ENCODE peak calls at places on chromosomes 4 and X, in ten cellular contexts. One of them, this sample, is unnamed.

GRCh38 chrX:12771445-12772069 is 19.7 kb upstream of the PRPS2 start:
- DNase-seq in brain microvascular endothelial cell: peak
- DNase-seq in A549: peak
- DNase-seq in suprapubic skin: no peak
- DNase-seq in spleen: peak
- DNase-seq in ascending aorta: no peak
- DNase-seq in trophoblast cell: peak
- DNase-seq in left ventricle myocardium inferior: peak
- DNase-seq in endodermal cell: peak
- DNase-seq in tibial artery: peak
- DNase-seq in this sample: no peak

GRCh38 chr4:130124066-130124465 is 1028.1 kb downstream of the C4orf33 start:
- DNase-seq in brain microvascular endothelial cell: no peak
- DNase-seq in A549: no peak
- DNase-seq in suprapubic skin: no peak
- DNase-seq in spleen: no peak
- DNase-seq in ascending aorta: no peak
- DNase-seq in trophoblast cell: no peak
- DNase-seq in left ventricle myocardium inferior: no peak
- DNase-seq in endodermal cell: no peak
- DNase-seq in tibial artery: no peak
- DNase-seq in this sample: no peak

GRCh38 chr4:99117876-99118693 is 26.0 kb downstream of the ADH4 start:
- DNase-seq in brain microvascular endothelial cell: no peak
- DNase-seq in A549: no peak
- DNase-seq in suprapubic skin: no peak
- DNase-seq in spleen: no peak
- DNase-seq in ascending aorta: no peak
- DNase-seq in trophoblast cell: peak
- DNase-seq in left ventricle myocardium inferior: no peak
- DNase-seq in endodermal cell: no peak
- DNase-seq in tibial artery: no peak
- DNase-seq in this sample: no peak

GRCh38 chr4:22616516-22616915 is 76.2 kb upstream of the GBA3 start:
- DNase-seq in brain microvascular endothelial cell: no peak
- DNase-seq in A549: no peak
- DNase-seq in suprapubic skin: no peak
- DNase-seq in spleen: no peak
- DNase-seq in ascending aorta: no peak
- DNase-seq in trophoblast cell: no peak
- DNase-seq in left ventricle myocardium inferior: no peak
- DNase-seq in endodermal cell: no peak
- DNase-seq in tibial artery: no peak
- DNase-seq in this sample: no peak

GRCh38 chrX:110992611-110993010 is 103.4 kb upstream of the PAK3 start:
- DNase-seq in brain microvascular endothelial cell: peak
- DNase-seq in A549: peak
- DNase-seq in suprapubic skin: no peak
- DNase-seq in spleen: no peak
- DNase-seq in ascending aorta: no peak
- DNase-seq in trophoblast cell: peak
- DNase-seq in left ventricle myocardium inferior: no peak
- DNase-seq in endodermal cell: peak
- DNase-seq in tibial artery: no peak
- DNase-seq in this sample: no peak

GRCh38 chrX:121456315-121456714 is 408.9 kb downstream of the GLUD2 start:
- DNase-seq in brain microvascular endothelial cell: no peak
- DNase-seq in A549: no peak
- DNase-seq in suprapubic skin: no peak
- DNase-seq in spleen: no peak
- DNase-seq in ascending aorta: no peak
- DNase-seq in trophoblast cell: no peak
- DNase-seq in left ventricle myocardium inferior: no peak
- DNase-seq in endodermal cell: no peak
- DNase-seq in tibial artery: no peak
- DNase-seq in this sample: no peak

GRCh38 chrX:102959471-102959870 is 22.4 kb downstream of the RAB40AL start:
- DNase-seq in brain microvascular endothelial cell: peak
- DNase-seq in A549: no peak
- DNase-seq in suprapubic skin: no peak
- DNase-seq in spleen: no peak
- DNase-seq in ascending aorta: no peak
- DNase-seq in trophoblast cell: peak
- DNase-seq in left ventricle myocardium inferior: no peak
- DNase-seq in endodermal cell: no peak
- DNase-seq in tibial artery: no peak
- DNase-seq in this sample: no peak

GRCh38 chr4:78079701-78080430 is 22.7 kb downstream of the FRAS1 start:
- DNase-seq in brain microvascular endothelial cell: no peak
- DNase-seq in A549: no peak
- DNase-seq in suprapubic skin: no peak
- DNase-seq in spleen: no peak
- DNase-seq in ascending aorta: no peak
- DNase-seq in trophoblast cell: no peak
- DNase-seq in left ventricle myocardium inferior: no peak
- DNase-seq in endodermal cell: no peak
- DNase-seq in tibial artery: no peak
- DNase-seq in this sample: no peak

GRCh38 chr4:47692691-47693090 is 145.2 kb downstream of the CORIN start:
- DNase-seq in brain microvascular endothelial cell: no peak
- DNase-seq in A549: no peak
- DNase-seq in suprapubic skin: no peak
- DNase-seq in spleen: no peak
- DNase-seq in ascending aorta: no peak
- DNase-seq in trophoblast cell: no peak
- DNase-seq in left ventricle myocardium inferior: no peak
- DNase-seq in endodermal cell: no peak
- DNase-seq in tibial artery: no peak
- DNase-seq in this sample: no peak

GRCh38 chr4:56871357-56871993 is 36.2 kb upstream of the REST start:
- DNase-seq in brain microvascular endothelial cell: no peak
- DNase-seq in A549: no peak
- DNase-seq in suprapubic skin: no peak
- DNase-seq in spleen: no peak
- DNase-seq in ascending aorta: no peak
- DNase-seq in trophoblast cell: no peak
- DNase-seq in left ventricle myocardium inferior: no peak
- DNase-seq in endodermal cell: peak
- DNase-seq in tibial artery: no peak
- DNase-seq in this sample: no peak

GRCh38 chrX:150664290-150664689 is 28.9 kb upstream of the MTMR1 start:
- DNase-seq in brain microvascular endothelial cell: no peak
- DNase-seq in A549: no peak
- DNase-seq in suprapubic skin: no peak
- DNase-seq in spleen: no peak
- DNase-seq in ascending aorta: no peak
- DNase-seq in trophoblast cell: peak
- DNase-seq in left ventricle myocardium inferior: peak
- DNase-seq in endodermal cell: no peak
- DNase-seq in tibial artery: peak
- DNase-seq in this sample: no peak

GRCh38 chrX:98067611-98068010 is 1183.9 kb downstream of the RPA4 start:
- DNase-seq in brain microvascular endothelial cell: no peak
- DNase-seq in A549: no peak
- DNase-seq in suprapubic skin: no peak
- DNase-seq in spleen: no peak
- DNase-seq in ascending aorta: no peak
- DNase-seq in trophoblast cell: peak
- DNase-seq in left ventricle myocardium inferior: no peak
- DNase-seq in endodermal cell: no peak
- DNase-seq in tibial artery: no peak
- DNase-seq in this sample: no peak

GRCh38 chr4:78766650-78767049 is 9.5 kb upstream of the BMP2K start:
- DNase-seq in brain microvascular endothelial cell: no peak
- DNase-seq in A549: no peak
- DNase-seq in suprapubic skin: no peak
- DNase-seq in spleen: no peak
- DNase-seq in ascending aorta: no peak
- DNase-seq in trophoblast cell: no peak
- DNase-seq in left ventricle myocardium inferior: no peak
- DNase-seq in endodermal cell: no peak
- DNase-seq in tibial artery: no peak
- DNase-seq in this sample: no peak

GRCh38 chr4:155675709-155676429 is 9.2 kb downstream of the GUCY1A1 start:
- DNase-seq in brain microvascular endothelial cell: no peak
- DNase-seq in A549: no peak
- DNase-seq in suprapubic skin: no peak
- DNase-seq in spleen: no peak
- DNase-seq in ascending aorta: no peak
- DNase-seq in trophoblast cell: peak
- DNase-seq in left ventricle myocardium inferior: no peak
- DNase-seq in endodermal cell: no peak
- DNase-seq in tibial artery: no peak
- DNase-seq in this sample: no peak
- H3K4me3 ChIP-seq in brain microvascular endothelial cell: no peak
- H3K4me3 ChIP-seq in A549: no peak
- H3K4me3 ChIP-seq in suprapubic skin: no peak
- H3K4me3 ChIP-seq in spleen: no peak
- H3K4me3 ChIP-seq in ascending aorta: peak
- H3K4me3 ChIP-seq in trophoblast cell: no peak
- H3K4me3 ChIP-seq in left ventricle myocardium inferior: peak
- H3K4me3 ChIP-seq in endodermal cell: peak
- H3K4me3 ChIP-seq in tibial artery: peak
- H3K4me3 ChIP-seq in this sample: no peak

DNA sequence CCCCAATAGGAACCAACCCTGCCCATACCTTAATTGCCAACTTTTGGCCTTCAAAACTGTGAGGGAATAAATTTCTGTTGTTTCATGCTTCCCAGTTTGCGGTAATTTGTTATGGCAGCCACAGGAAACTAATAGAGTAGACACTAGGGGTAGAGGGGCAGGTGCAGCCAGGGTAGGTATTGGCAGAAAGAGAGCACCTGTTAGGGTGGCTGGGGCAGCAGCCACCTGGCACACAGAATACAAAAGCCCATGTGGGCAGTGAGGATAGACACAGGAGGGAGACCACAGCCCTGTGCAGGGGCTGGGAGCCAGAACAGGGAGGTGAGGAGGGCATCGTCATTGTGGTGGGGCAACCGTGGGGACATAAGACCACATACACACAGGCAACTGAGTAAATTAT is 28.2 kb downstream of the IRF2 start:
- DNase-seq in brain microvascular endothelial cell: no peak
- DNase-seq in A549: no peak
- DNase-seq in suprapubic skin: no peak
- DNase-seq in spleen: no peak
- DNase-seq in ascending aorta: no peak
- DNase-seq in trophoblast cell: no peak
- DNase-seq in left ventricle myocardium inferior: no peak
- DNase-seq in endodermal cell: no peak
- DNase-seq in tibial artery: no peak
- DNase-seq in this sample: no peak
- H3K27ac ChIP-seq in brain microvascular endothelial cell: no peak
- H3K27ac ChIP-seq in A549: no peak
- H3K27ac ChIP-seq in suprapubic skin: no peak
- H3K27ac ChIP-seq in spleen: peak
- H3K27ac ChIP-seq in ascending aorta: no peak
- H3K27ac ChIP-seq in trophoblast cell: no peak
- H3K27ac ChIP-seq in left ventricle myocardium inferior: peak
- H3K27ac ChIP-seq in endodermal cell: no peak
- H3K27ac ChIP-seq in tibial artery: no peak
- H3K27ac ChIP-seq in this sample: peak

GRCh38 chrX:105822138-105823091 is at the start of gene NRK:
- DNase-seq in brain microvascular endothelial cell: peak
- DNase-seq in A549: no peak
- DNase-seq in suprapubic skin: peak
- DNase-seq in spleen: peak
- DNase-seq in ascending aorta: no peak
- DNase-seq in trophoblast cell: peak
- DNase-seq in left ventricle myocardium inferior: peak
- DNase-seq in endodermal cell: peak
- DNase-seq in tibial artery: peak
- DNase-seq in this sample: no peak
- H3K4me3 ChIP-seq in brain microvascular endothelial cell: peak
- H3K4me3 ChIP-seq in A549: no peak
- H3K4me3 ChIP-seq in suprapubic skin: peak
- H3K4me3 ChIP-seq in spleen: no peak
- H3K4me3 ChIP-seq in ascending aorta: peak
- H3K4me3 ChIP-seq in trophoblast cell: peak
- H3K4me3 ChIP-seq in left ventricle myocardium inferior: peak
- H3K4me3 ChIP-seq in endodermal cell: peak
- H3K4me3 ChIP-seq in tibial artery: peak
- H3K4me3 ChIP-seq in this sample: peak

GRCh38 chrX:38225093-38225492 is 4.4 kb upstream of the SRPX start:
- DNase-seq in brain microvascular endothelial cell: peak
- DNase-seq in A549: no peak
- DNase-seq in suprapubic skin: no peak
- DNase-seq in spleen: no peak
- DNase-seq in ascending aorta: no peak
- DNase-seq in trophoblast cell: no peak
- DNase-seq in left ventricle myocardium inferior: no peak
- DNase-seq in endodermal cell: peak
- DNase-seq in tibial artery: no peak
- DNase-seq in this sample: no peak
- H3K27ac ChIP-seq in brain microvascular endothelial cell: no peak
- H3K27ac ChIP-seq in A549: no peak
- H3K27ac ChIP-seq in suprapubic skin: no peak
- H3K27ac ChIP-seq in spleen: no peak
- H3K27ac ChIP-seq in ascending aorta: no peak
- H3K27ac ChIP-seq in trophoblast cell: no peak
- H3K27ac ChIP-seq in left ventricle myocardium inferior: peak
- H3K27ac ChIP-seq in endodermal cell: no peak
- H3K27ac ChIP-seq in tibial artery: no peak
- H3K27ac ChIP-seq in this sample: no peak

GRCh38 chr4:31106419-31106818 is 386.2 kb downstream of the PCDH7 start:
- DNase-seq in brain microvascular endothelial cell: no peak
- DNase-seq in A549: no peak
- DNase-seq in suprapubic skin: no peak
- DNase-seq in spleen: no peak
- DNase-seq in ascending aorta: no peak
- DNase-seq in trophoblast cell: no peak
- DNase-seq in left ventricle myocardium inferior: no peak
- DNase-seq in endodermal cell: no peak
- DNase-seq in tibial artery: no peak
- DNase-seq in this sample: no peak

GRCh38 chr4:31114821-31115220 is 394.7 kb downstream of the PCDH7 start:
- DNase-seq in brain microvascular endothelial cell: peak
- DNase-seq in A549: no peak
- DNase-seq in suprapubic skin: no peak
- DNase-seq in spleen: no peak
- DNase-seq in ascending aorta: no peak
- DNase-seq in trophoblast cell: no peak
- DNase-seq in left ventricle myocardium inferior: no peak
- DNase-seq in endodermal cell: no peak
- DNase-seq in tibial artery: no peak
- DNase-seq in this sample: no peak

GRCh38 chr4:31108762-31109161 is 388.6 kb downstream of the PCDH7 start:
- DNase-seq in brain microvascular endothelial cell: no peak
- DNase-seq in A549: no peak
- DNase-seq in suprapubic skin: no peak
- DNase-seq in spleen: no peak
- DNase-seq in ascending aorta: no peak
- DNase-seq in trophoblast cell: no peak
- DNase-seq in left ventricle myocardium inferior: no peak
- DNase-seq in endodermal cell: peak
- DNase-seq in tibial artery: no peak
- DNase-seq in this sample: no peak

GRCh38 chr4:31107362-31107761 is 387.2 kb downstream of the PCDH7 start:
- DNase-seq in brain microvascular endothelial cell: no peak
- DNase-seq in A549: no peak
- DNase-seq in suprapubic skin: no peak
- DNase-seq in spleen: no peak
- DNase-seq in ascending aorta: no peak
- DNase-seq in trophoblast cell: no peak
- DNase-seq in left ventricle myocardium inferior: no peak
- DNase-seq in endodermal cell: no peak
- DNase-seq in tibial artery: no peak
- DNase-seq in this sample: no peak

GRCh38 chr4:31111794-31112193 is 391.6 kb downstream of the PCDH7 start:
- DNase-seq in brain microvascular endothelial cell: no peak
- DNase-seq in A549: no peak
- DNase-seq in suprapubic skin: no peak
- DNase-seq in spleen: no peak
- DNase-seq in ascending aorta: no peak
- DNase-seq in trophoblast cell: no peak
- DNase-seq in left ventricle myocardium inferior: no peak
- DNase-seq in endodermal cell: no peak
- DNase-seq in tibial artery: no peak
- DNase-seq in this sample: no peak
- H3K4me3 ChIP-seq in brain microvascular endothelial cell: no peak
- H3K4me3 ChIP-seq in A549: no peak
- H3K4me3 ChIP-seq in suprapubic skin: no peak
- H3K4me3 ChIP-seq in spleen: no peak
- H3K4me3 ChIP-seq in ascending aorta: no peak
- H3K4me3 ChIP-seq in trophoblast cell: no peak
- H3K4me3 ChIP-seq in left ventricle myocardium inferior: no peak
- H3K4me3 ChIP-seq in endodermal cell: no peak
- H3K4me3 ChIP-seq in tibial artery: no peak
- H3K4me3 ChIP-seq in this sample: no peak